ENCODE peak calls at places on chromosomes 4 and X, in seven cellular contexts. K, X, Y, M, U, A and J are unnamed samples.

GRCh38 chrX:122572461-122572860 is 611.6 kb upstream of the GRIA3 start:
- DNase-seq in Y (no peak), A (no peak), K (no peak), U (no peak), X (no peak), M (no peak), J (no peak)

GRCh38 chr4:115219315-115219840 is 106.0 kb upstream of the NDST4 start:
- DNase-seq in U (no peak), A (no peak), X (no peak), K (no peak), M (no peak), Y (no peak), J (no peak)

GRCh38 chr4:147846318-147847135 is 114.6 kb downstream of the ARHGAP10 start:
- DNase-seq in X (no peak), A (no peak), M (peak; percentile 48), U (no peak), Y (peak; percentile 85), K (no peak), J (no peak)

GRCh38 chrX:153611298-153612095 is 12.6 kb upstream of the CCNQ start:
- DNase-seq in U (no peak), Y (no peak), K (no peak), X (peak; percentile 58), M (no peak), A (no peak), J (no peak)

GRCh38 chr4:112196446-112196845 is 35.1 kb upstream of the AP1AR start:
- DNase-seq in X (no peak), M (no peak), K (no peak), U (no peak), A (no peak), Y (no peak), J (no peak)

GRCh38 chrX:55335296-55335695 is 70.6 kb upstream of the PAGE3 start:
- DNase-seq in Y (no peak), X (no peak), U (no peak), K (no peak), A (no peak), M (no peak), J (no peak)

GRCh38 chrX:153725039-153725831 is 579 bp downstream of the ABCD1 start:
- DNase-seq in A (peak; percentile 36), K (no peak), X (peak; percentile 88), Y (peak; percentile 8), M (peak; percentile 30), U (no peak), J (no peak)

GRCh38 chr4:122625156-122625555 is 4.3 kb upstream of the IL21 start:
- DNase-seq in U (no peak), X (no peak), Y (no peak), M (no peak), K (no peak), A (no peak), J (no peak)

GRCh38 chr4:41806807-41807206 is 58.3 kb upstream of the PHOX2B start:
- DNase-seq in Y (no peak), A (no peak), M (no peak), X (no peak), U (no peak), K (no peak), J (no peak)

GRCh38 chrX:1734806-1735205 is 119.9 kb downstream of the ASMT start:
- DNase-seq in A (no peak), M (no peak), X (no peak), U (no peak), Y (no peak), K (no peak), J (no peak)

GRCh38 chr4:37463033-37463432 is 218.5 kb downstream of the NWD2 start:
- DNase-seq in K (no peak), Y (no peak), U (no peak), A (no peak), M (no peak), X (no peak), J (no peak)

GRCh38 chr4:85677286-85677685 is 202.3 kb downstream of the ARHGAP24 start:
- DNase-seq in X (no peak), M (no peak), K (no peak), U (no peak), A (no peak), Y (no peak), J (no peak)

GRCh38 chr4:48268956-48269860 is at the start of gene TEC:
- DNase-seq in X (no peak), U (peak; percentile 78), K (peak; percentile 77), M (peak; percentile 36), A (peak; percentile 34), Y (peak; percentile 66), J (no peak)

GRCh38 chr4:32140636-32141035 is 1420.5 kb downstream of the PCDH7 start:
- DNase-seq in M (no peak), A (no peak), U (no peak), Y (peak; percentile 35), K (no peak), X (no peak), J (no peak)

GRCh38 chr4:101682946-101683345 is 107.6 kb upstream of the BANK1 start:
- DNase-seq in U (no peak), X (no peak), A (no peak), Y (no peak), M (no peak), K (no peak), J (no peak)

GRCh38 chrX:41935827-41936226 is 12.5 kb upstream of the CASK start:
- DNase-seq in A (no peak), M (no peak), K (no peak), U (no peak), Y (no peak), X (no peak), J (no peak)

GRCh38 chr4:151226004-151226932 is 50.7 kb upstream of the PRSS48 start:
- DNase-seq in Y (no peak), X (no peak), M (no peak), K (no peak), U (no peak), A (no peak), J (no peak)

DNA sequence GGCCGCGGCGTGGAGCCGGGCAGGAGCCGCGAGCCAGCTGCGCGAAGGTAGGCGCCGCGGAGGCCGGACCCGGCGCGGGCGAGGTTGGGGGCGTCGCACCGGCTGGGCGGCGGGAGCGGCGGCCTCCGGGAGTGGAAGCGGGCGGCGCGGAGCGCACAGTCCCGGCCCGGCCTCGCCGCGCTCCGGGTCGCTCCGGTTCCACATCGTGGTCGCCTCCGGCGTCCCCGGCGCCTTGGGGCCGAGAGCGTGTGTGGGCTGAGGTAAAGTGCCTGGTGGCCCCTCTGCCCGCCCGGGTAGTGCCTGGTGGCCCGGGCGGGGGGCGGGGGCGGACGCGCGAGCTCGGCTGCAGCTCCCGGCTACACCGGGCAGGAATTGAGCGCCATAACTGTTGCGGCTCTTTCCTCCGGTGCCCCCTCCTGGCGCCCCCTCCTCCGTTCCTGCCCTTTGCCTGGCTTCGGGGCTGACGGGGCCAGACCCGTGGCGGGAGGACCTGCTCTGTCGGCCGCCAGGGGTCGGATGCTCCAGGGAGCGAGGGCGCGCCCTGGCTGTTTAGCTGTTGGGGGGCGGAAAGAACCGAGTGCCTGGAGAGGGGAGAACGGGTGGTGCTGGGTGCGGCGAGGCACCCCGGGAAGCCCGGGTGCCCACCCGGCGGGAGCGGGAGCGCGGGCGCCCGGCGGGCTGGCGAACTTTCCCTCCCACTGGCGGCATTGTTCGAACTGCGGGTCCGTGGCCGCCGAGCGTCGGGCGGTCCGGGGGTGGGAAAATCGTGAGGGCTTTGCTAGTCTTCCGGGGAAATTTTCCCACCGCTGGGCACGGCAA is 661 bp downstream of the JADE3 start:
- DNase-seq in X (peak; percentile 87), U (no peak), Y (peak; percentile 66), M (peak; percentile 54), A (peak; percentile 75), K (peak; percentile 55), J (peak; percentile 86)
- TF ChIP-seq CTCF in X (peak; percentile 20), U (peak; percentile 19), Y (peak; percentile 59), M (peak; percentile 45), A (peak; percentile 66), K (peak; percentile 42), J (peak; percentile 67)

DNA sequence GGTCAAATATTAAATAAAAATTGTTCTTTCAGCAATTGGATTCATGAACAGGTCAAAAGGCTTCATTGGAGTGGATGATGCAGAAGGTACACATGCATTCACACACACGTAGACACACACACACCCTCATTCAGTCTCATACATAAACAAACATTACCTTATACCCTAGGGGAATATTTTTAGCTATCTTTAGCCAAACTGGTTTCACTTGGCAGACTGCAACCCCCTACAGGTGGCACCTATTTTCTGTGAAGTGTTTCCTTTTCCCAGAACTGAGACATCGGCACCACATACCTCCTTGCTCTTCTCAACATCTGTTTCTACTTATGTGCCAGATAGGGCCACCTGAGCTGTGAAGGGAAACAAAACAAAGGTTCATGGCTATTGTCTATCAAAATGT is 18.5 kb upstream of the KDR start:
- DNase-seq in X (no peak), Y (no peak), A (no peak), K (no peak), U (no peak), M (no peak), J (no peak)
- TF ChIP-seq CTCF in X (no peak), Y (no peak), A (no peak), K (no peak), U (no peak), M (no peak), J (no peak)

GRCh38 chr4:154927126-154927525 is 146.1 kb downstream of the RBM46 start:
- DNase-seq in M (no peak), K (no peak), U (no peak), Y (no peak), X (no peak), A (no peak), J (no peak)

DNA sequence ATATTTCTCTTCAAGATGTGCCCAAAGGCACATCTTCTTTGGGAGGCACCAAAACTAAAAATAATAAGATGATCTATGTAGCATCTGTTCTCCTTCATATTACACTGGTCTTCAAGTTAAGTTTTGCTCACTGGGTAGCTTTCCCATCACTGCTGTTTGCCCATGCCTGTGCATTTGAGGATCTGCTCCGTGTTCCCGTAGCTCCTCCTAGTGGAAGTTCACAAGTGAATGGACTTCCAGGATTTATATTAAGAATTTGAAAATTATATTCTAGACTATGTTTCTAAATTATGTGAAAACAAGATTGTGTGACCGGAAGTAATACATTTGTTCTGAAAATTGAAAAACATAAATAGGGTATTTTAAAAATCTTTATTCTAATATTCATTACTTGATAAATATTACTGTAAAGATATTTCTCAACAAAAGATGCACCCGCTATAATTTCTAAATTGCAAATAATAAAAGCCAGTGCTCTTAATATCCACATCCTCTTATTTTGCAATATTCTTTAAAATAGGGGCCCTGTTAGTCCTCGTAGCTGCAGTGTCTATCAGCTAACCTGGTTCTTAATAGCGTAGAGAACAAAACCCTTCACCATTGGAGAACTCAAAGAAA is 147.7 kb downstream of the RBM46 start:
- DNase-seq in U (no peak), Y (no peak), A (no peak), M (no peak), K (no peak), X (no peak), J (no peak)
- TF ChIP-seq CTCF in U (no peak), Y (no peak), A (peak; percentile 16), M (no peak), K (no peak), X (no peak), J (peak; percentile 9)

GRCh38 chrX:50452782-50453181 is 17.8 kb downstream of the DGKK start:
- DNase-seq in X (no peak), Y (no peak), K (no peak), M (no peak), U (no peak), A (no peak), J (no peak)

GRCh38 chrX:50442426-50443116 is 28.1 kb downstream of the DGKK start:
- DNase-seq in Y (no peak), X (no peak), M (no peak), K (no peak), U (no peak), A (no peak), J (no peak)

GRCh38 chrX:50450324-50450723 is 20.3 kb downstream of the DGKK start:
- DNase-seq in M (no peak), X (no peak), Y (no peak), A (no peak), U (no peak), K (no peak), J (no peak)

GRCh38 chrX:50447535-50447934 is 23.1 kb downstream of the DGKK start:
- DNase-seq in Y (no peak), M (no peak), A (no peak), K (no peak), U (no peak), X (no peak), J (no peak)

GRCh38 chrX:50448565-50448964 is 22.1 kb downstream of the DGKK start:
- DNase-seq in U (no peak), Y (peak; percentile 10), X (no peak), M (no peak), A (peak; percentile 2), K (no peak), J (no peak)
- TF ChIP-seq CTCF in U (no peak), Y (peak; percentile 6), X (no peak), M (no peak), A (peak; percentile 51), K (no peak), J (no peak)